ENCODE peak calls at places on chromosomes 16 and 17, in seven cellular contexts. S, R, A, E, L, J and C are unnamed samples.
A peak's percentile ranks its signal among the peaks of the same experiment; 100 is the strongest.

GRCh38 chr17:75392559-75392958 is 12.9 kb downstream of the GRB2 start:
- DNase-seq in S (no peak), R (no peak), A (no peak), E (no peak), L (no peak), J (no peak), C (no peak)

GRCh38 chr16:70380205-70380918 is 33.7 kb downstream of the DDX19A start:
- DNase-seq in S (peak; percentile 82), R (peak; percentile 77), A (peak; percentile 68), E (peak; percentile 88), L (peak; percentile 33), J (peak; percentile 86), C (peak; percentile 52)

GRCh38 chr17:53088501-53088900 is 734.2 kb upstream of the KIF2B start:
- DNase-seq in S (no peak), R (no peak), A (no peak), E (no peak), L (no peak), J (no peak), C (no peak)

GRCh38 chr17:79065105-79065670 is 9.4 kb upstream of the ENGASE start:
- DNase-seq in S (peak; percentile 32), R (no peak), A (no peak), E (peak; percentile 54), L (no peak), J (peak; percentile 53), C (peak; percentile 90)

GRCh38 chr16:83913234-83913633 is 14.3 kb downstream of the MLYCD start:
- DNase-seq in S (no peak), R (no peak), A (peak; percentile 79), E (peak; percentile 43), L (no peak), J (no peak), C (no peak)

GRCh38 chr16:86740817-86741799 is 162.8 kb downstream of the FOXL1 start:
- DNase-seq in S (peak; percentile 80), R (no peak), A (peak; percentile 45), E (peak; percentile 78), L (no peak), J (peak; percentile 90), C (no peak)

GRCh38 chr17:65556014-65556909 is 5.2 kb downstream of the AXIN2 start:
- DNase-seq in S (peak; percentile 50), R (peak; percentile 51), A (peak; percentile 81), E (peak; percentile 78), L (peak; percentile 88), J (peak; percentile 95), C (peak; percentile 83)

GRCh38 chr17:81635973-81636504 is 873 bp downstream of the NPLOC4 start:
- DNase-seq in S (peak; percentile 60), R (peak; percentile 12), A (no peak), E (no peak), L (no peak), J (no peak), C (no peak)

GRCh38 chr16:87044031-87044380 is 273.2 kb downstream of the C16orf95 start:
- DNase-seq in S (peak; percentile 18), R (no peak), A (no peak), E (no peak), L (no peak), J (no peak), C (no peak)

GRCh38 chr17:49210158-49211029 is at the start of the genes ABI3 and GNGT2:
- DNase-seq in S (peak; percentile 55), R (no peak), A (peak; percentile 43), E (peak; percentile 68), L (peak; percentile 35), J (no peak), C (peak; percentile 51)

DNA sequence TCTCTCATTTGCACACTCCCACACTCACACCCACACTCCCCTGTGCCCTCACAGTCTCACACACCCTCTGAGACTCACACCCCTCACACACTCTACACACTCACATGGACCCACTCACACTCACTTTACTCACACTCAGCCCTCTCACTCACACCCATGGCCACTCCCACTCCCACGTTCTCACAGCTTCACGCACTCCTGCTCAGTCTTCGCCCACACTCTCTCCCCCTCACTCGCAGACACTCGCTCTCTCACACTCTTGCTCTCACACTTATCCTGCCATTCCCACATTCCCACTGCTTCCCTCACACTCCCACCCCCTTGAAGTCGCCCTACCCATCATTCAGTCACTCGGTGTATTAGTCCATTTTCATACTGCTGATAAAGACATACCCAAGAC is 47.9 kb downstream of the CCDC182 start:
- DNase-seq in S (no peak), R (no peak), A (no peak), E (no peak), L (no peak), J (no peak), C (no peak)
- H3K27ac ChIP-seq in S (no peak overlapping the region), R (no peak overlapping the region), A (no peak overlapping the region), E (no peak overlapping the region), L (no peak overlapping the region), J (no peak overlapping the region), C (no peak overlapping the region)

GRCh38 chr16:57480754-57481230 is 5.5 kb downstream of the DOK4 start:
- DNase-seq in S (no peak), R (no peak), A (no peak), E (no peak), L (no peak), J (peak; percentile 60), C (no peak)
- H3K27ac ChIP-seq in S (no peak overlapping the region), R (no peak overlapping the region), A (no peak overlapping the region), E (peak overlapping the region; percentile 95), L (peak overlapping the region; percentile 33), J (no peak overlapping the region), C (peak overlapping the region; percentile 60)

GRCh38 chr17:19370493-19370960 is 7.8 kb upstream of the MAPK7 start:
- DNase-seq in S (no peak), R (no peak), A (no peak), E (peak; percentile 22), L (no peak), J (peak; percentile 73), C (peak; percentile 15)

GRCh38 chr17:19372004-19372365 is 6.3 kb upstream of the MAPK7 start:
- DNase-seq in S (no peak), R (no peak), A (no peak), E (no peak), L (peak; percentile 13), J (peak; percentile 56), C (peak; percentile 12)

GRCh38 chr17:19372439-19372838 is 5.9 kb upstream of the MAPK7 start:
- DNase-seq in S (no peak), R (no peak), A (no peak), E (no peak), L (no peak), J (peak; percentile 55), C (no peak)

GRCh38 chr17:19369846-19370492 is 7.4 kb upstream of the B9D1 start:
- DNase-seq in S (no peak), R (no peak), A (no peak), E (no peak), L (peak; percentile 42), J (peak; percentile 71), C (peak; percentile 26)

GRCh38 chr17:19371259-19372003 is 6.9 kb upstream of the MAPK7 start:
- DNase-seq in S (no peak), R (no peak), A (no peak), E (no peak), L (peak; percentile 12), J (peak; percentile 41), C (no peak)
- H3K27ac ChIP-seq in S (no peak overlapping the region), R (no peak overlapping the region), A (no peak overlapping the region), E (no peak overlapping the region), L (no peak overlapping the region), J (no peak overlapping the region), C (no peak overlapping the region)

DNA sequence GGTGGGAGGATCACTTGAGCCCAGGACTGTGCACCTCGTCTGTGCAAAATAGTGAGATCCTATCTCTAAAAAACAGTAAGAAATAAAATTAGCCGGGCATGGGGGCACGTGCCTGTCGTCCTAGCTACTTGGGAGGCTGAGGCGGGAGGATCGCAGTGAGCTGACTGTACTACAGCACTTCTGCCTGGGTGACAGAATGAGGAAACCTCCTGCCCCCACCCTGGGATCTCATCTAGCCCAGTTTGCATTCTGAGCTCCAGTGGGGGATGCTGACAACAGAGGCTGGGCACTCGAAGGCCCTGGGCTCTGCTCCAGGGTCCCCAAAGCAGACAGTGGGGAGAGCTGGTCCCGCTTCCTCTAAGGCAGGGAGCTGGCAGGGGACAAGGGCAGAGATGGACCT is 7.1 kb downstream of the NAGPA start:
- DNase-seq in S (no peak), R (no peak), A (no peak), E (no peak), L (no peak), J (no peak), C (no peak)
- H3K27ac ChIP-seq in S (no peak overlapping the region), R (no peak overlapping the region), A (no peak overlapping the region), E (no peak overlapping the region), L (no peak overlapping the region), J (no peak overlapping the region), C (no peak overlapping the region)

DNA sequence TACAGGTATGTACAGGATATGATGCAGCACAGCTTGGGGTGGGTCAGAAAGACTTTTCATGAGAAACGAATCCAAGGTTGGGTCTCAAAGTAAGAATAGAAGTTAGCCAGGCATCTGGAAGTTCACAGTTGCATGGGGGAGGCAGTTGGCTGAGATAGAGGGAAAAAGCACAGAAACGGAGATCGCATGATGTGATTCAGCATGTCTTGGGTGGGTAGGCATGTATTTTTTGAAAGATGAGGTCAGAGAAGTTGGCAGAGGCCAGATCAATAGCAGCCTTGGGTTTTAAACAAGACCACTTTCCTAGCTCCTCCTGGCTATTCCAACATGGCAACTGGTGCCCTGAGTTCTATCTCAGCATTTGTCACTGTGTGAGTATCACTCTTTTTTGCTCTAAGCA is 67.2 kb downstream of the PCTP start:
- DNase-seq in S (no peak), R (no peak), A (no peak), E (no peak), L (no peak), J (no peak), C (no peak)
- H3K27ac ChIP-seq in S (no peak overlapping the region), R (no peak overlapping the region), A (no peak overlapping the region), E (no peak overlapping the region), L (no peak overlapping the region), J (no peak overlapping the region), C (no peak overlapping the region)